ENCODE peak calls at places on chromosome 17, in seven cellular contexts. J is cerebellar nuclear complex, Q is HuH-7, L is memory B cell, Z is endothelial cell, R is substantia nigra, I is AG09309. O is an unnamed sample.
A peak's percentile ranks its signal among the peaks of the same experiment; 100 is the strongest.

GRCh38 chr17:30534938-30535921 is 58.0 kb downstream of the GOSR1 start:
- DNase-seq in J (no peak), Q (no peak), L (no peak), Z (no peak), R (no peak), I (no peak), O (no peak)

GRCh38 chr17:82060001-82060380 is 5.6 kb downstream of the DUS1L start:
- DNase-seq in J (no peak), Q (no peak), L (no peak), Z (no peak), R (no peak), I (no peak), O (no peak)

GRCh38 chr17:35684046-35684802 is 47.2 kb upstream of the RASL10B start:
- DNase-seq in J (no peak), Q (no peak), L (no peak), Z (no peak), R (no peak), I (peak; percentile 44), O (no peak)

GRCh38 chr17:77002103-77003045 is 134.2 kb downstream of the MGAT5B start:
- DNase-seq in J (no peak), Q (no peak), L (no peak), Z (no peak), R (no peak), I (no peak), O (peak; percentile 95)

GRCh38 chr17:54992797-54993639 is 24.5 kb downstream of the STXBP4 start:
- DNase-seq in J (peak; percentile 1), Q (peak; percentile 32), L (peak; percentile 18), Z (no peak), R (no peak), I (peak; percentile 14), O (no peak)

GRCh38 chr17:18937981-18938691 is 13.8 kb upstream of the SLC5A10 start:
- DNase-seq in J (no peak), Q (no peak), L (no peak), Z (no peak), R (no peak), I (no peak), O (no peak)

GRCh38 chr17:75722542-75723095 is 1.4 kb downstream of the ITGB4 start:
- DNase-seq in J (no peak), Q (no peak), L (no peak), Z (no peak), R (no peak), I (no peak), O (no peak)

GRCh38 chr17:69058165-69058564 is 2.6 kb downstream of the ABCA9 start:
- DNase-seq in J (no peak), Q (no peak), L (no peak), Z (no peak), R (no peak), I (no peak), O (no peak)

GRCh38 chr17:72267601-72268000 is 146.8 kb downstream of the SOX9 start:
- DNase-seq in J (no peak), Q (no peak), L (no peak), Z (no peak), R (no peak), I (no peak), O (no peak)

GRCh38 chr17:46170609-46171432 is 22.4 kb downstream of the KANSL1 start:
- DNase-seq in J (no peak), Q (no peak), L (no peak), Z (no peak), R (no peak), I (no peak), O (no peak)

GRCh38 chr17:79616801-79617200 is 6.0 kb upstream of the RBFOX3 start:
- DNase-seq in J (no peak), Q (no peak), L (no peak), Z (no peak), R (no peak), I (no peak), O (no peak)

GRCh38 chr17:68595496-68595895 is 5.7 kb downstream of the FAM20A start:
- DNase-seq in J (no peak), Q (no peak), L (no peak), Z (no peak), R (no peak), I (no peak), O (no peak)

GRCh38 chr17:6668727-6669425 is 17.3 kb downstream of the C17orf100 start:
- DNase-seq in J (no peak), Q (no peak), L (no peak), Z (no peak), R (no peak), I (no peak), O (no peak)

GRCh38 chr17:10737168-10737622 is 7.4 kb upstream of the TMEM220 start:
- DNase-seq in J (no peak), Q (peak; percentile 46), L (no peak), Z (peak; percentile 61), R (no peak), I (no peak), O (no peak)

GRCh38 chr17:77729587-77729986 is 228.9 kb upstream of the TNRC6C start:
- DNase-seq in J (no peak), Q (no peak), L (no peak), Z (no peak), R (no peak), I (no peak), O (no peak)

GRCh38 chr17:57337390-57337789 is 81.1 kb downstream of the MSI2 start:
- DNase-seq in J (no peak), Q (no peak), L (no peak), Z (no peak), R (no peak), I (no peak), O (no peak)

GRCh38 chr17:5800131-5800530 is 215.8 kb upstream of the NLRP1 start:
- DNase-seq in J (no peak), Q (no peak), L (no peak), Z (no peak), R (no peak), I (no peak), O (no peak)

GRCh38 chr17:63445571-63446217 is 412 bp downstream of the CYB561 start:
- DNase-seq in J (no peak), Q (peak; percentile 95), L (peak; percentile 63), Z (peak; percentile 77), R (no peak), I (no peak), O (peak; percentile 90)

GRCh38 chr17:8803531-8804416 is 4.6 kb upstream of the MFSD6L start:
- DNase-seq in J (no peak), Q (no peak), L (peak; percentile 9), Z (no peak), R (no peak), I (no peak), O (no peak)

GRCh38 chr17:76268991-76269981 is 4.1 kb downstream of the UBALD2 start:
- DNase-seq in J (no peak), Q (no peak), L (no peak), Z (no peak), R (no peak), I (no peak), O (no peak)

GRCh38 chr17:57480438-57481196 is 224.3 kb downstream of the MSI2 start:
- DNase-seq in J (no peak), Q (no peak), L (no peak), Z (no peak), R (no peak), I (peak; percentile 16), O (no peak)

GRCh38 chr17:30969989-30970680 is 704 bp upstream of the RNF135 start:
- DNase-seq in J (no peak), Q (no peak), L (peak; percentile 51), Z (peak; percentile 12), R (no peak), I (no peak), O (no peak)

GRCh38 chr17:44084131-44084538 is 13.6 kb downstream of the G6PC3 start:
- DNase-seq in J (no peak), Q (peak; percentile 73), L (no peak), Z (peak; percentile 48), R (no peak), I (no peak), O (no peak)

GRCh38 chr17:77363821-77364361 is 223.1 kb downstream of the SEC14L1 start:
- DNase-seq in J (no peak), Q (no peak), L (no peak), Z (no peak), R (no peak), I (no peak), O (no peak)

GRCh38 chr17:75064040-75064439 is 17.0 kb downstream of the KCTD2 start:
- DNase-seq in J (no peak), Q (no peak), L (no peak), Z (no peak), R (no peak), I (no peak), O (no peak)

GRCh38 chr17:64343833-64344637 is 46.6 kb downstream of the PECAM1 start:
- DNase-seq in J (no peak), Q (peak; percentile 62), L (no peak), Z (peak; percentile 30), R (no peak), I (peak; percentile 45), O (no peak)

GRCh38 chr17:50844117-50844700 is 8.8 kb downstream of the WFIKKN2 start:
- DNase-seq in J (no peak), Q (no peak), L (no peak), Z (no peak), R (no peak), I (no peak), O (no peak)

GRCh38 chr17:51045616-51046526 is 74.8 kb downstream of the SPAG9 start:
- DNase-seq in J (no peak), Q (no peak), L (no peak), Z (no peak), R (no peak), I (no peak), O (no peak)

GRCh38 chr17:69761011-69761410 is 314.0 kb upstream of the KCNJ16 start:
- DNase-seq in J (no peak), Q (no peak), L (no peak), Z (no peak), R (no peak), I (no peak), O (no peak)

GRCh38 chr17:79752175-79752574 is 21.4 kb downstream of the ENPP7 start:
- DNase-seq in J (no peak), Q (no peak), L (no peak), Z (no peak), R (no peak), I (no peak), O (no peak)

GRCh38 chr17:2347805-2348685 is 10.7 kb downstream of the SGSM2 start:
- DNase-seq in J (no peak), Q (peak; percentile 63), L (no peak), Z (no peak), R (no peak), I (peak; percentile 82), O (peak; percentile 68)

GRCh38 chr17:73015722-73016276 is 76.7 kb downstream of the SLC39A11 start:
- DNase-seq in J (no peak), Q (no peak), L (no peak), Z (no peak), R (no peak), I (no peak), O (no peak)

GRCh38 chr17:57585341-57586098 is 159.6 kb downstream of the CCDC182 start:
- DNase-seq in J (no peak), Q (no peak), L (no peak), Z (no peak), R (no peak), I (no peak), O (no peak)

O was measured in T1000.